ENCODE peak calls at places on chromosome 3, in five cellular contexts. One of them, this sample, is unnamed.
A peak's percentile ranks its signal among the peaks of the same experiment; 100 is the strongest.

GRCh38 chr3:171831936-171832335 is 11.2 kb upstream of the TMEM212 start:
- DNase-seq in CD8-positive, alpha-beta T cell: no peak
- DNase-seq in right cardiac atrium: no peak
- DNase-seq in psoas muscle: no peak
- DNase-seq in aorta: no peak
- DNase-seq in this sample: no peak

GRCh38 chr3:16769525-16769924 is 115.2 kb upstream of the PLCL2 start:
- DNase-seq in right cardiac atrium: no peak
- DNase-seq in psoas muscle: no peak
- DNase-seq in CD8-positive, alpha-beta T cell: no peak
- DNase-seq in aorta: no peak
- DNase-seq in this sample: no peak

GRCh38 chr3:33173103-33173502 is 45.5 kb downstream of the SUSD5 start:
- DNase-seq in aorta: no peak
- DNase-seq in right cardiac atrium: no peak
- DNase-seq in psoas muscle: no peak
- DNase-seq in CD8-positive, alpha-beta T cell: no peak
- DNase-seq in this sample: no peak

GRCh38 chr3:39911465-39912309 is 102.3 kb downstream of the MYRIP start:
- DNase-seq in CD8-positive, alpha-beta T cell: no peak
- DNase-seq in aorta: no peak
- DNase-seq in psoas muscle: no peak
- DNase-seq in right cardiac atrium: peak; percentile 54
- DNase-seq in this sample: no peak

GRCh38 chr3:170222647-170223541 is 670 bp downstream of the PRKCI start:
- DNase-seq in CD8-positive, alpha-beta T cell: peak; percentile 13
- DNase-seq in aorta: peak; percentile 58
- DNase-seq in right cardiac atrium: no peak
- DNase-seq in psoas muscle: no peak
- DNase-seq in this sample: no peak

GRCh38 chr3:60154011-60154410 is 1097.2 kb downstream of the FHIT start:
- DNase-seq in aorta: no peak
- DNase-seq in CD8-positive, alpha-beta T cell: no peak
- DNase-seq in right cardiac atrium: no peak
- DNase-seq in psoas muscle: no peak
- DNase-seq in this sample: no peak

GRCh38 chr3:94433811-94434210 is 370.9 kb downstream of the NSUN3 start:
- DNase-seq in psoas muscle: no peak
- DNase-seq in aorta: no peak
- DNase-seq in CD8-positive, alpha-beta T cell: no peak
- DNase-seq in right cardiac atrium: no peak
- DNase-seq in this sample: no peak

GRCh38 chr3:169241928-169242751 is 421.4 kb downstream of the MECOM start:
- DNase-seq in right cardiac atrium: peak; percentile 94
- DNase-seq in CD8-positive, alpha-beta T cell: no peak
- DNase-seq in psoas muscle: no peak
- DNase-seq in aorta: peak; percentile 52
- DNase-seq in this sample: peak; percentile 46

GRCh38 chr3:160005004-160005403 is 16.4 kb downstream of the IL12A start:
- DNase-seq in right cardiac atrium: no peak
- DNase-seq in CD8-positive, alpha-beta T cell: no peak
- DNase-seq in psoas muscle: no peak
- DNase-seq in aorta: no peak
- DNase-seq in this sample: no peak

GRCh38 chr3:191148131-191148530 is 50.9 kb upstream of the OSTN start:
- DNase-seq in aorta: no peak
- DNase-seq in CD8-positive, alpha-beta T cell: no peak
- DNase-seq in psoas muscle: no peak
- DNase-seq in right cardiac atrium: no peak
- DNase-seq in this sample: no peak

GRCh38 chr3:105387122-105387751 is 20.5 kb downstream of the ALCAM start:
- DNase-seq in psoas muscle: no peak
- DNase-seq in CD8-positive, alpha-beta T cell: no peak
- DNase-seq in aorta: no peak
- DNase-seq in right cardiac atrium: no peak
- DNase-seq in this sample: no peak

GRCh38 chr3:183317886-183318845 is 65.1 kb downstream of the B3GNT5 start:
- DNase-seq in aorta: no peak
- DNase-seq in psoas muscle: no peak
- DNase-seq in right cardiac atrium: no peak
- DNase-seq in CD8-positive, alpha-beta T cell: no peak
- DNase-seq in this sample: no peak

GRCh38 chr3:133995264-133995663 is 34.5 kb downstream of the SLCO2A1 start:
- DNase-seq in right cardiac atrium: no peak
- DNase-seq in aorta: no peak
- DNase-seq in CD8-positive, alpha-beta T cell: no peak
- DNase-seq in psoas muscle: no peak
- DNase-seq in this sample: no peak

GRCh38 chr3:138114988-138115971 is at the start of gene DZIP1L:
- DNase-seq in CD8-positive, alpha-beta T cell: peak; percentile 13
- DNase-seq in aorta: peak; percentile 80
- DNase-seq in psoas muscle: peak; percentile 75
- DNase-seq in right cardiac atrium: peak; percentile 86
- DNase-seq in this sample: peak; percentile 69

GRCh38 chr3:184688251-184688851 is 23.5 kb downstream of the MAGEF1 start:
- DNase-seq in right cardiac atrium: peak; percentile 55
- DNase-seq in psoas muscle: no peak
- DNase-seq in CD8-positive, alpha-beta T cell: no peak
- DNase-seq in aorta: no peak
- DNase-seq in this sample: no peak

GRCh38 chr3:78879516-78879860 is 888.3 kb downstream of the ROBO1 start:
- DNase-seq in CD8-positive, alpha-beta T cell: no peak
- DNase-seq in right cardiac atrium: no peak
- DNase-seq in aorta: no peak
- DNase-seq in psoas muscle: no peak
- DNase-seq in this sample: no peak

GRCh38 chr3:190024912-190025311 is 95.8 kb downstream of the P3H2 start:
- DNase-seq in right cardiac atrium: no peak
- DNase-seq in aorta: no peak
- DNase-seq in psoas muscle: no peak
- DNase-seq in CD8-positive, alpha-beta T cell: no peak
- DNase-seq in this sample: no peak

GRCh38 chr3:121896823-121897222 is 2.6 kb downstream of the SLC15A2 start:
- DNase-seq in psoas muscle: no peak
- DNase-seq in aorta: no peak
- DNase-seq in CD8-positive, alpha-beta T cell: no peak
- DNase-seq in right cardiac atrium: no peak
- DNase-seq in this sample: no peak

GRCh38 chr3:65318231-65318630 is 630.4 kb upstream of the ADAMTS9 start:
- DNase-seq in aorta: no peak
- DNase-seq in CD8-positive, alpha-beta T cell: no peak
- DNase-seq in right cardiac atrium: no peak
- DNase-seq in psoas muscle: no peak
- DNase-seq in this sample: no peak

GRCh38 chr3:112136959-112137693 is 4.1 kb upstream of the GCSAM start:
- DNase-seq in aorta: no peak
- DNase-seq in CD8-positive, alpha-beta T cell: no peak
- DNase-seq in right cardiac atrium: no peak
- DNase-seq in psoas muscle: no peak
- DNase-seq in this sample: no peak

GRCh38 chr3:14926592-14926991 is 20.8 kb upstream of the NR2C2 start:
- DNase-seq in aorta: no peak
- DNase-seq in CD8-positive, alpha-beta T cell: no peak
- DNase-seq in psoas muscle: no peak
- DNase-seq in right cardiac atrium: no peak
- DNase-seq in this sample: no peak

GRCh38 chr3:38689346-38689745 is 39.9 kb upstream of the SCN5A start:
- DNase-seq in right cardiac atrium: no peak
- DNase-seq in aorta: no peak
- DNase-seq in psoas muscle: no peak
- DNase-seq in CD8-positive, alpha-beta T cell: no peak
- DNase-seq in this sample: no peak

GRCh38 chr3:120113128-120114116 is 19.2 kb upstream of the GSK3B start:
- DNase-seq in CD8-positive, alpha-beta T cell: no peak
- DNase-seq in right cardiac atrium: no peak
- DNase-seq in psoas muscle: no peak
- DNase-seq in aorta: no peak
- DNase-seq in this sample: no peak

GRCh38 chr3:34305266-34305665 is 506.8 kb downstream of the PDCD6IP start:
- DNase-seq in aorta: no peak
- DNase-seq in CD8-positive, alpha-beta T cell: no peak
- DNase-seq in right cardiac atrium: no peak
- DNase-seq in psoas muscle: no peak
- DNase-seq in this sample: no peak

GRCh38 chr3:108125550-108126071 is 34.8 kb upstream of the CD47 start:
- DNase-seq in aorta: no peak
- DNase-seq in CD8-positive, alpha-beta T cell: peak; percentile 34
- DNase-seq in right cardiac atrium: peak; percentile 43
- DNase-seq in psoas muscle: no peak
- DNase-seq in this sample: no peak

GRCh38 chr3:123733805-123734526 is 149.1 kb upstream of the HACD2 start:
- DNase-seq in aorta: no peak
- DNase-seq in right cardiac atrium: no peak
- DNase-seq in CD8-positive, alpha-beta T cell: no peak
- DNase-seq in psoas muscle: no peak
- DNase-seq in this sample: no peak

GRCh38 chr3:160473978-160474377 is 24.4 kb upstream of the TRIM59 start:
- DNase-seq in right cardiac atrium: no peak
- DNase-seq in aorta: no peak
- DNase-seq in CD8-positive, alpha-beta T cell: no peak
- DNase-seq in psoas muscle: no peak
- DNase-seq in this sample: no peak

GRCh38 chr3:46923559-46924350 is 46.2 kb downstream of the PTH1R start:
- DNase-seq in right cardiac atrium: peak; percentile 69
- DNase-seq in psoas muscle: peak; percentile 70
- DNase-seq in CD8-positive, alpha-beta T cell: peak; percentile 16
- DNase-seq in aorta: peak; percentile 54
- DNase-seq in this sample: no peak

GRCh38 chr3:33918357-33918756 is 119.9 kb downstream of the PDCD6IP start:
- DNase-seq in psoas muscle: no peak
- DNase-seq in aorta: no peak
- DNase-seq in right cardiac atrium: no peak
- DNase-seq in CD8-positive, alpha-beta T cell: no peak
- DNase-seq in this sample: no peak

GRCh38 chr3:78765671-78766485 is 1001.9 kb downstream of the ROBO1 start:
- DNase-seq in psoas muscle: no peak
- DNase-seq in right cardiac atrium: no peak
- DNase-seq in aorta: no peak
- DNase-seq in CD8-positive, alpha-beta T cell: no peak
- DNase-seq in this sample: no peak

GRCh38 chr3:25664066-25664809 is 469 bp downstream of the TOP2B start:
- DNase-seq in aorta: peak; percentile 83
- DNase-seq in right cardiac atrium: peak; percentile 88
- DNase-seq in CD8-positive, alpha-beta T cell: peak; percentile 52
- DNase-seq in psoas muscle: peak; percentile 82
- DNase-seq in this sample: peak; percentile 73

GRCh38 chr3:81723732-81724313 is 37.6 kb downstream of the GBE1 start:
- DNase-seq in CD8-positive, alpha-beta T cell: no peak
- DNase-seq in right cardiac atrium: no peak
- DNase-seq in aorta: no peak
- DNase-seq in psoas muscle: no peak
- DNase-seq in this sample: no peak

GRCh38 chr3:7547826-7548225 is 686.9 kb downstream of the GRM7 start:
- DNase-seq in CD8-positive, alpha-beta T cell: no peak
- DNase-seq in aorta: peak; percentile 55
- DNase-seq in right cardiac atrium: peak; percentile 37
- DNase-seq in psoas muscle: no peak
- DNase-seq in this sample: no peak

GRCh38 chr3:79167651-79168416 is 600.0 kb downstream of the ROBO1 start:
- DNase-seq in right cardiac atrium: peak; percentile 6
- DNase-seq in psoas muscle: no peak
- DNase-seq in CD8-positive, alpha-beta T cell: no peak
- DNase-seq in aorta: no peak
- DNase-seq in this sample: no peak

GRCh38 chr3:31027914-31028313 is 133.5 kb upstream of the GADL1 start:
- DNase-seq in right cardiac atrium: no peak
- DNase-seq in psoas muscle: no peak
- DNase-seq in CD8-positive, alpha-beta T cell: no peak
- DNase-seq in aorta: no peak
- DNase-seq in this sample: no peak

GRCh38 chr3:13704174-13704573 is 155.2 kb downstream of the FBLN2 start:
- DNase-seq in right cardiac atrium: no peak
- DNase-seq in CD8-positive, alpha-beta T cell: no peak
- DNase-seq in psoas muscle: no peak
- DNase-seq in aorta: no peak
- DNase-seq in this sample: no peak

GRCh38 chr3:13705051-13705450 is 156.1 kb downstream of the FBLN2 start:
- DNase-seq in CD8-positive, alpha-beta T cell: no peak
- DNase-seq in aorta: peak; percentile 17
- DNase-seq in right cardiac atrium: no peak
- DNase-seq in psoas muscle: no peak
- DNase-seq in this sample: peak; percentile 2

GRCh38 chr3:13706451-13706850 is 157.5 kb downstream of the FBLN2 start:
- DNase-seq in aorta: peak; percentile 25
- DNase-seq in psoas muscle: no peak
- DNase-seq in right cardiac atrium: no peak
- DNase-seq in CD8-positive, alpha-beta T cell: no peak
- DNase-seq in this sample: no peak

GRCh38 chr3:13706886-13707285 is 158.0 kb downstream of the FBLN2 start:
- DNase-seq in right cardiac atrium: no peak
- DNase-seq in psoas muscle: no peak
- DNase-seq in CD8-positive, alpha-beta T cell: no peak
- DNase-seq in aorta: peak; percentile 12
- DNase-seq in this sample: no peak

GRCh38 chr3:13705702-13706280 is 156.9 kb downstream of the FBLN2 start:
- DNase-seq in aorta: peak; percentile 34
- DNase-seq in psoas muscle: no peak
- DNase-seq in CD8-positive, alpha-beta T cell: no peak
- DNase-seq in right cardiac atrium: no peak
- DNase-seq in this sample: peak; percentile 3
- H3K27me3 ChIP-seq in aorta: no peaks in the 10 kb centered on the region
- H3K27me3 ChIP-seq in psoas muscle: peaks cover 2% of the 10 kb centered on the region
- H3K27me3 ChIP-seq in CD8-positive, alpha-beta T cell: no peaks in the 10 kb centered on the region
- H3K27me3 ChIP-seq in right cardiac atrium: no peaks in the 10 kb centered on the region
- H3K27me3 ChIP-seq in this sample: peaks cover 68% of the 10 kb centered on the region

GRCh38 chr3:149245738-149246451 is 24.3 kb upstream of the CP start:
- DNase-seq in aorta: no peak
- DNase-seq in psoas muscle: no peak
- DNase-seq in right cardiac atrium: no peak
- DNase-seq in CD8-positive, alpha-beta T cell: no peak
- DNase-seq in this sample: no peak
- H3K4me3 ChIP-seq in aorta: no peak overlapping the region
- H3K4me3 ChIP-seq in psoas muscle: peak overlapping the region; percentile 23
- H3K4me3 ChIP-seq in right cardiac atrium: no peak overlapping the region
- H3K4me3 ChIP-seq in CD8-positive, alpha-beta T cell: no peak overlapping the region
- H3K4me3 ChIP-seq in this sample: peak overlapping the region; percentile 29

GRCh38 chr3:50321844-50322385 is 630 bp downstream of the HYAL2 start:
- DNase-seq in right cardiac atrium: peak; percentile 90
- DNase-seq in aorta: no peak
- DNase-seq in psoas muscle: no peak
- DNase-seq in CD8-positive, alpha-beta T cell: no peak
- DNase-seq in this sample: no peak
- H3K4me1 ChIP-seq in right cardiac atrium: peaks cover 9% of the 10 kb centered on the region
- H3K4me1 ChIP-seq in aorta: no peaks in the 10 kb centered on the region
- H3K4me1 ChIP-seq in psoas muscle: peaks cover 55% of the 10 kb centered on the region
- H3K4me1 ChIP-seq in CD8-positive, alpha-beta T cell: peaks cover 29% of the 10 kb centered on the region
- H3K4me1 ChIP-seq in this sample: peaks cover 93% of the 10 kb centered on the region

DNA sequence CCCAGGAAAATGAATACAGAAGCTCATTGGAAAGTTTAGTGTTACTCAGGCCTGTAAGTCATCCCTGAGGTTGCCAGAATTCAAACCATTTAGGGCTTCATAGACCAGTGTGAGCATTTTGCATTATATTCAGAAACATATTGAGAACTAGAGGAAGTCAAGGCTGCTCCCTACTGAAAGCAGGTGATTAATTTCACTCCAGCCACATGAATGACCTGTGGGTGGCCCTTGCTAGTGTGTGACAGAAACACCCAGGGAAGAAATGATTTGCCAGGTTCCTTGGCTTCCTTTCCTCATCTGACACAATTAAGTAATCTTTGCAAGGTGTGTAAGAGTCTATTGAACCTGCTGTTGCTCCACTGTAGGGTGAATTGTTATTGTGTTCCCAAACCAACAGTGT is 61.8 kb downstream of the GAP43 start:
- DNase-seq in CD8-positive, alpha-beta T cell: no peak
- DNase-seq in psoas muscle: no peak
- DNase-seq in aorta: no peak
- DNase-seq in right cardiac atrium: no peak
- DNase-seq in this sample: no peak
- H3K27me3 ChIP-seq in CD8-positive, alpha-beta T cell: no peaks in the 10 kb centered on the region
- H3K27me3 ChIP-seq in psoas muscle: no peaks in the 10 kb centered on the region
- H3K27me3 ChIP-seq in aorta: no peaks in the 10 kb centered on the region
- H3K27me3 ChIP-seq in right cardiac atrium: no peaks in the 10 kb centered on the region
- H3K27me3 ChIP-seq in this sample: no peaks in the 10 kb centered on the region